ENCODE peak calls at places on chromosomes 16 and 17, in eight cellular contexts. H, P, O, L, Z, R, E and T are unnamed samples.

GRCh38 chr16:1021553-1022160 is 40.1 kb downstream of the SOX8 start:
- DNase-seq in L (no peak), P (no peak), E (no peak), O (no peak), Z (no peak), H (no peak), R (no peak), T (no peak)

GRCh38 chr17:68511671-68512246 is 471 bp upstream of the PRKAR1A start:
- DNase-seq in Z (peak), P (peak), H (peak), E (peak), R (peak), O (peak), L (peak), T (peak)

GRCh38 chr17:35046740-35047283 is 16.7 kb downstream of the RFFL start:
- DNase-seq in Z (no peak), L (no peak), R (no peak), P (no peak), E (peak), H (peak), O (no peak), T (no peak)

GRCh38 chr17:38625482-38625881 is 19.7 kb upstream of the SRCIN1 start:
- DNase-seq in R (no peak), L (no peak), Z (no peak), H (no peak), O (no peak), P (no peak), E (no peak), T (no peak)

GRCh38 chr17:31095239-31096105 is 695 bp downstream of the NF1 start:
- DNase-seq in L (no peak), O (peak), H (no peak), P (peak), E (peak), R (peak), Z (no peak), T (peak)

GRCh38 chr17:40075216-40076100 is 12.7 kb downstream of the THRA start:
- DNase-seq in H (peak), L (no peak), E (peak), Z (no peak), R (no peak), P (peak), O (no peak), T (peak)

GRCh38 chr16:24322106-24322505 is 66.0 kb downstream of the CACNG3 start:
- DNase-seq in R (no peak), E (no peak), Z (no peak), H (no peak), P (no peak), L (no peak), O (no peak), T (no peak)

GRCh38 chr17:79024901-79025737 is 1.1 kb downstream of the C1QTNF1 start:
- DNase-seq in L (no peak), H (no peak), Z (no peak), E (no peak), P (no peak), O (peak), R (no peak), T (no peak)

GRCh38 chr16:83653785-83654184 is 154.0 kb upstream of the HSBP1 start:
- DNase-seq in H (no peak), P (no peak), Z (no peak), L (no peak), R (no peak), E (no peak), O (no peak), T (no peak)

GRCh38 chr17:17495448-17496188 is 577 bp downstream of the RASD1 start:
- DNase-seq in L (no peak), P (no peak), E (no peak), H (peak), Z (no peak), R (no peak), O (no peak), T (peak)

GRCh38 chr17:74960739-74961342 is 11.7 kb downstream of the HID1 start:
- DNase-seq in E (no peak), Z (no peak), R (peak), O (peak), P (no peak), L (no peak), H (no peak), T (peak)

GRCh38 chr16:10031955-10032354 is 150.3 kb downstream of the GRIN2A start:
- DNase-seq in H (no peak), Z (no peak), L (no peak), E (no peak), P (no peak), R (no peak), O (no peak), T (no peak)